ENCODE peak calls at places on chromosomes 3 and 15, in six cellular contexts. Q is H54, V is ovary, D is transverse colon, K is lower leg skin, W is esophagus muscularis mucosa. G is an unnamed sample.

GRCh38 chr3:182596673-182597410 is 196.5 kb upstream of the ATP11B start:
- DNase-seq in Q (no peak), V (no peak), D (no peak), K (no peak), W (no peak), G (no peak)

GRCh38 chr3:126959921-126960603 is 22.9 kb upstream of the PLXNA1 start:
- DNase-seq in Q (peak; percentile 61), V (no peak), D (no peak), K (peak; percentile 82), W (no peak), G (no peak)

GRCh38 chr3:194967126-194968117 is 281.7 kb downstream of the FAM43A start:
- DNase-seq in Q (no peak), V (no peak), D (no peak), K (peak; percentile 50), W (peak; percentile 86), G (no peak)

GRCh38 chr15:98649996-98650870 is 1.9 kb downstream of the IGF1R start:
- DNase-seq in Q (no peak), V (peak; percentile 71), D (peak; percentile 30), K (peak; percentile 88), W (peak; percentile 87), G (peak; percentile 72)

GRCh38 chr15:78565951-78566774 is 843 bp downstream of the CHRNA5 start:
- DNase-seq in Q (peak; percentile 15), V (no peak), D (peak; percentile 13), K (no peak), W (no peak), G (peak; percentile 34)

GRCh38 chr3:166100710-166101109 is 263.5 kb upstream of the BCHE start:
- DNase-seq in Q (no peak), V (no peak), D (no peak), K (no peak), W (no peak), G (no peak)

GRCh38 chr3:19485267-19485666 is 337.0 kb downstream of the KCNH8 start:
- DNase-seq in Q (no peak), V (no peak), D (no peak), K (no peak), W (no peak), G (no peak)

GRCh38 chr3:23811117-23811487 is 5.3 kb downstream of the UBE2E1 start:
- DNase-seq in Q (no peak), V (no peak), D (peak; percentile 20), K (no peak), W (no peak), G (no peak)

GRCh38 chr15:45448066-45448510 is 69.7 kb upstream of the GATM start:
- DNase-seq in Q (no peak), V (no peak), D (no peak), K (no peak), W (no peak), G (peak; percentile 58)

GRCh38 chr15:70111203-70112017 is 13.7 kb upstream of the TLE3 start:
- DNase-seq in Q (no peak), V (peak; percentile 84), D (peak; percentile 76), K (peak; percentile 92), W (no peak), G (peak; percentile 68)

GRCh38 chr3:21435871-21436270 is 315.1 kb downstream of the ZNF385D start:
- DNase-seq in Q (peak; percentile 23), V (no peak), D (no peak), K (no peak), W (no peak), G (no peak)

GRCh38 chr3:134559591-134559990 is 73.7 kb downstream of the CEP63 start:
- DNase-seq in Q (no peak), V (no peak), D (no peak), K (no peak), W (no peak), G (peak; percentile 35)

GRCh38 chr3:33441322-33441976 is 1.2 kb upstream of the UBP1 start:
- DNase-seq in Q (no peak), V (no peak), D (peak; percentile 65), K (no peak), W (peak; percentile 93), G (no peak)

GRCh38 chr15:79031201-79031600 is 59.4 kb downstream of the RASGRF1 start:
- DNase-seq in Q (no peak), V (no peak), D (no peak), K (no peak), W (no peak), G (no peak)

GRCh38 chr15:63107895-63108546 is 13.6 kb upstream of the LACTB start:
- DNase-seq in Q (peak; percentile 79), V (peak; percentile 61), D (peak; percentile 39), K (no peak), W (no peak), G (no peak)

GRCh38 chr3:40324621-40325020 is 15.1 kb downstream of the EIF1B start:
- DNase-seq in Q (no peak), V (no peak), D (no peak), K (no peak), W (no peak), G (no peak)

GRCh38 chr15:100761253-100761935 is 118.2 kb upstream of the ALDH1A3 start:
- DNase-seq in Q (no peak), V (no peak), D (no peak), K (no peak), W (peak; percentile 79), G (no peak)

GRCh38 chr3:104437131-104437750 is 929.5 kb upstream of the ALCAM start:
- DNase-seq in Q (no peak), V (no peak), D (no peak), K (no peak), W (no peak), G (no peak)

GRCh38 chr3:49411550-49411967 is 217 bp downstream of the RHOA start:
- DNase-seq in Q (no peak), V (peak; percentile 80), D (peak; percentile 71), K (peak; percentile 87), W (no peak), G (peak; percentile 74)

DNA sequence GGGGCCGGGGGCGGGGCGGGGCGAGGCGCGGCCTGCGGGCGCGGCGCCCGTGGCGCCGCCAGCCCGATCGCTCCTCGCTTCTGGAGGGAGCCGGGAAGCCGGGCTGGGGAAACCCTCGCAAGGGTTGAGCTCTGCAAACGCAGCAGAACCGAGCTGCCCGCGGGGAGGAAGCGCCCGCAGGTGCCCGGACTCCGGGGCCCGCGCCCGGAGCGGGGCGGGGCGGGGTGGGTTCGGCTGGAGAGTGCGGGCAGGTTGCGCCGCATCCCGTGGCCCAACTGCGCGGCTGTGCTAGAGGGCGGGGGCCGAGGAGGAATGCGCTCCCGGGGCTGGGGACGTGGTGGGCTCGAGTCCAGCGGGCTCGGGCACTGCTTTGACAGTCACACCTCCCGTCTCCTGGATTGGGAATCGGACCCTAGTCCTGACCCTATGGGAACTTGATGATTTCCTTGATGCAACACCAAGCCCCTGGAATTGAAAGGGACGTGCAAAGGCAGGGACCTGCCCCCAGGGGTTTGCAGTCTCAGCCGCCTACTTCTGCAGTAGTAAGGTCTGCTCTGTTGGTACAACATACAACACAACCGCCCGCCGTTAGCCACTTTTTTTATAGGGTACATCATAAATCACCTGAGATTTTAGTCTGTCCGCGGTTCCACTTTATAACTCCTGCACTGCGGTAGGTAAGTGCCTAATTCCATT is 34.3 kb downstream of the ZBTB38 start:
- DNase-seq in Q (no peak), V (peak; percentile 81), D (peak; percentile 69), K (peak; percentile 94), W (no peak), G (peak; percentile 50)
- TF ChIP-seq POLR2A in Q (no peak), V (no peak), D (peak; percentile 58), K (no peak), W (no peak), G (no peak)

GRCh38 chr3:46986055-46986730 is 6.7 kb downstream of the NBEAL2 start:
- DNase-seq in Q (no peak), V (no peak), D (peak; percentile 39), K (no peak), W (no peak), G (no peak)

GRCh38 chr3:46989146-46989810 is 9.8 kb downstream of the NBEAL2 start:
- DNase-seq in Q (no peak), V (no peak), D (no peak), K (peak; percentile 84), W (no peak), G (no peak)

GRCh38 chr3:46986782-46987484 is 7.5 kb downstream of the NBEAL2 start:
- DNase-seq in Q (no peak), V (no peak), D (no peak), K (peak; percentile 84), W (no peak), G (peak; percentile 74)

GRCh38 chr3:46988616-46989015 is 9.2 kb downstream of the NBEAL2 start:
- DNase-seq in Q (no peak), V (no peak), D (no peak), K (no peak), W (no peak), G (no peak)

DNA sequence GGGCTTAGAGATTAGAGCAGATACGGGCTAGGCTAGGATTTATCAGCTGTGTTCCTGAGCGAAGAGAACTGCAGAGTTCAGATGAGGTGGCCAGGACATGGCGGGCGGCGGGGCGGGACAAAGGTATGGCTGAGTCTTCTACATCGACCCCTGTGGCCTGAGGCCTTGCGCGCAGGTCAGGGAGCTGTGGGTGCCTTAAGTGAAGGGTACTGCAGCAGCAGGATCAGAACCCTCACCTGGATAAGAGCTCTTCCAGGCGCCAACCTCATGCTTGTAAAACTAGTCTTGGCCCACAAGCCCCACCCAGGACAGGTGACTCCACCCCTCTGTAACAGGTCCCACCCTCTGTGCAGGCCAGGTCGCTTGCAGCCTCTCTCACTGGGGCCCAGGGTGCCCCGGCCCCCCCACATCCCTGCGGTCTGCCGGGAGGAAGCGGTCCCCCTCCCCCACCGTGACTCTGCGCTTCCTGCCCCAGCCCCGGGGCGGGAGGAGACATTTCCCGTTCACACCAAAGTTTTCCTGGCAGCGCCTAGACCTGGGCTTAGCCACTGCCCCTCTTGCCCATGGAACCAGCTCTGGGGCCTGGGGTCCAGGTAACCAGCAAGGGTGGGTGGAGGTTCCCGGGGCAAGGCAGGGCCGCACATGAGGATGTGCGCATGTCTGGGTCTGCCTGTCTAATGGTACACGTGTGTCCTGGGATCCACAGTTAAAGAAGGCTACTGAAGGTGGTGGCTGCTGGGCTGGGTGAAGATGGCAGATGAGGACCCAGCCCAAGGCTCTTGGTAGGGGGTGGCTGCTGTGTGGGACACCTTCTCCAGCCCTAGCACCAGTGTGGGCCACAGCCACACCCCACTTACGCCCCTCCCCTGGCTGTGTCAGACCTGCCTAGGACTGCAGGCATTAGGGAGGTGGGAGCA is 8.3 kb downstream of the NBEAL2 start:
- DNase-seq in Q (no peak), V (no peak), D (peak; percentile 87), K (peak; percentile 92), W (no peak), G (peak; percentile 94)
- TF ChIP-seq POLR2A in Q (no peak), V (no peak), D (no peak), K (no peak), W (no peak), G (no peak)

GRCh38 chr15:50353999-50354837 is 780 bp downstream of the GABPB1 start:
- DNase-seq in Q (peak; percentile 6), V (peak; percentile 68), D (peak; percentile 67), K (peak; percentile 90), W (peak; percentile 92), G (peak; percentile 80)
- TF ChIP-seq POLR2A in Q (no peak), V (peak; percentile 54), D (peak; percentile 80), K (no peak), W (peak; percentile 64), G (peak; percentile 69)

DNA sequence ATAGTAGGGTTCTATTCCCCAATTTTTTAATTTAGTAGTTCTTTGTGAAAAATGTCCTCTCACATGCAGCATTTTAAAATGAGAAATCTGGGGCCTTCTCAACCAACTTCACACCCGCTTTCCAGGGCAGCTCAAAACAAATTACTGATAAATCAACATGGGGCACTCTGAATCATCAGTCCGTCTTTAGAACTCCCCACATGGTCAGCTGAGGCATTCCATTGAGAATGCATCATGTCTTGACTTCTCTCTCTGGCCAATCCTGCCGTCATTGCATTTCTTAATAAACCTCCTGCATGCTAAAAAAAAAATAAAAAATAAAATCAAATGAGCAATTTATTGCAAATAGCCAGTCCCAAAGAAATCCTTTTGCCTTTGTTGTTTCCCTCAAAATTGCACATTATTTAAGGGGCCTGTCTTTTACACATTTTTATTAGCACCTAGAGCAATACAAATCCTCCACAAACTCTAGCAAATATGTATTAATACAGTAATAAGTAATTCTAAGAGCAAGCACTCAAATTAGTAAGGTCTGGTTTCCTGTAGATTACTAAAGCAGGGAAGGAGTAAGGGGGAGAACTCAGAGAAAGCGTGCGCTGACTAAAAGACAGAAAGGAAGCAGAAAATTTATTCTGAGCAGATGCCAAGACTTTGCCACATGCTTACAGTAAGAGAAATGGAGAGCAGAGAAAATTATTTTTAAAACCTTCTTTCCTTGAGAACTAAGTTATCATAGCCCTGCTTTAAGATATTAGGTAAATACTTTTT is 175.7 kb downstream of the TNIK start:
- DNase-seq in Q (peak; percentile 65), V (no peak), D (no peak), K (no peak), W (no peak), G (no peak)
- TF ChIP-seq POLR2A in Q (no peak), V (no peak), D (no peak), K (no peak), W (no peak), G (no peak)